ENCODE peak calls at places on chromosomes 5 and 9, in four cellular contexts. One of them, this sample, is unnamed.

GRCh38 chr9:116278326-116278725 is 124.7 kb downstream of the PAPPA start:
- DNase-seq in K562: no peak
- DNase-seq in GM12878: no peak
- DNase-seq in HL-60: no peak
- DNase-seq in this sample: no peak

GRCh38 chr5:106587-106986 is 14.6 kb downstream of the PLEKHG4B start:
- DNase-seq in K562: no peak
- DNase-seq in GM12878: no peak
- DNase-seq in HL-60: no peak
- DNase-seq in this sample: no peak

GRCh38 chr5:74810915-74811314 is 43.9 kb downstream of the NSA2 start:
- DNase-seq in K562: no peak
- DNase-seq in GM12878: no peak
- DNase-seq in HL-60: no peak
- DNase-seq in this sample: no peak

GRCh38 chr9:98707158-98708102 is 1.3 kb downstream of the GABBR2 start:
- DNase-seq in K562: peak; percentile 51
- DNase-seq in GM12878: no peak
- DNase-seq in HL-60: peak; percentile 12
- DNase-seq in this sample: peak; percentile 65

GRCh38 chr5:9691261-9691660 is 61.1 kb upstream of the TAS2R1 start:
- DNase-seq in K562: no peak
- DNase-seq in GM12878: no peak
- DNase-seq in HL-60: no peak
- DNase-seq in this sample: no peak

GRCh38 chr5:67350185-67350584 is 153.6 kb upstream of the CD180 start:
- DNase-seq in K562: no peak
- DNase-seq in GM12878: no peak
- DNase-seq in HL-60: no peak
- DNase-seq in this sample: no peak

GRCh38 chr9:36623280-36623679 is 50.6 kb downstream of the MELK start:
- DNase-seq in K562: no peak
- DNase-seq in GM12878: no peak
- DNase-seq in HL-60: no peak
- DNase-seq in this sample: no peak

GRCh38 chr5:118008779-118009178 is 979.6 kb downstream of the DTWD2 start:
- DNase-seq in K562: no peak
- DNase-seq in GM12878: no peak
- DNase-seq in HL-60: no peak
- DNase-seq in this sample: no peak

GRCh38 chr5:42800748-42801330 is 10.9 kb downstream of the SELENOP start:
- DNase-seq in K562: no peak
- DNase-seq in GM12878: no peak
- DNase-seq in HL-60: no peak
- DNase-seq in this sample: no peak

GRCh38 chr9:93011114-93011513 is 47.4 kb upstream of the SUSD3 start:
- DNase-seq in K562: no peak
- DNase-seq in GM12878: no peak
- DNase-seq in HL-60: no peak
- DNase-seq in this sample: no peak

GRCh38 chr5:2889946-2890475 is 138.5 kb upstream of the IRX2 start:
- DNase-seq in K562: no peak
- DNase-seq in GM12878: no peak
- DNase-seq in HL-60: no peak
- DNase-seq in this sample: no peak

GRCh38 chr9:136806067-136806466 is 1.7 kb upstream of the RABL6 start:
- DNase-seq in K562: no peak
- DNase-seq in GM12878: no peak
- DNase-seq in HL-60: no peak
- DNase-seq in this sample: no peak

GRCh38 chr5:97554992-97555981 is 372.2 kb upstream of the RIOK2 start:
- DNase-seq in K562: no peak
- DNase-seq in GM12878: no peak
- DNase-seq in HL-60: no peak
- DNase-seq in this sample: no peak

GRCh38 chr5:146722361-146722779 is 156.2 kb downstream of the PPP2R2B start:
- DNase-seq in K562: no peak
- DNase-seq in GM12878: no peak
- DNase-seq in HL-60: no peak
- DNase-seq in this sample: no peak

GRCh38 chr9:24132244-24132643 is 306.2 kb upstream of the ELAVL2 start:
- DNase-seq in K562: no peak
- DNase-seq in GM12878: no peak
- DNase-seq in HL-60: no peak
- DNase-seq in this sample: no peak

GRCh38 chr9:83646500-83647239 is 23.7 kb downstream of the IDNK start:
- DNase-seq in K562: no peak
- DNase-seq in GM12878: no peak
- DNase-seq in HL-60: no peak
- DNase-seq in this sample: no peak

GRCh38 chr5:151811593-151812321 is 40.0 kb downstream of the G3BP1 start:
- DNase-seq in K562: no peak
- DNase-seq in GM12878: no peak
- DNase-seq in HL-60: no peak
- DNase-seq in this sample: no peak

GRCh38 chr5:56323505-56323904 is 90.4 kb upstream of the ANKRD55 start:
- DNase-seq in K562: no peak
- DNase-seq in GM12878: no peak
- DNase-seq in HL-60: no peak
- DNase-seq in this sample: no peak

GRCh38 chr5:32961066-32961429 is 249.9 kb downstream of the NPR3 start:
- DNase-seq in K562: no peak
- DNase-seq in GM12878: no peak
- DNase-seq in HL-60: no peak
- DNase-seq in this sample: no peak

GRCh38 chr9:35859310-35859994 is 10.7 kb downstream of the OR13J1 start:
- DNase-seq in K562: peak; percentile 18
- DNase-seq in GM12878: no peak
- DNase-seq in HL-60: no peak
- DNase-seq in this sample: no peak

GRCh38 chr5:134127376-134127861 is 12.9 kb downstream of the TCF7 start:
- DNase-seq in K562: no peak
- DNase-seq in GM12878: peak; percentile 79
- DNase-seq in HL-60: no peak
- DNase-seq in this sample: no peak

GRCh38 chr5:11289733-11290132 is 528.7 kb upstream of the DAP start:
- DNase-seq in K562: no peak
- DNase-seq in GM12878: no peak
- DNase-seq in HL-60: no peak
- DNase-seq in this sample: no peak

GRCh38 chr5:150246424-150246823 is 43.1 kb downstream of the CAMK2A start:
- DNase-seq in K562: no peak
- DNase-seq in GM12878: no peak
- DNase-seq in HL-60: no peak
- DNase-seq in this sample: no peak

GRCh38 chr5:102801375-102801774 is 46.3 kb downstream of the PAM start:
- DNase-seq in K562: no peak
- DNase-seq in GM12878: no peak
- DNase-seq in HL-60: no peak
- DNase-seq in this sample: no peak

GRCh38 chr9:130352081-130352480 is 86.5 kb downstream of the HMCN2 start:
- DNase-seq in K562: no peak
- DNase-seq in GM12878: peak; percentile 12
- DNase-seq in HL-60: no peak
- DNase-seq in this sample: no peak

GRCh38 chr5:135243194-135244191 is 155.5 kb downstream of the MACROH2A1 start:
- DNase-seq in K562: no peak
- DNase-seq in GM12878: no peak
- DNase-seq in HL-60: no peak
- DNase-seq in this sample: no peak

GRCh38 chr5:141713616-141714309 is 31.7 kb upstream of the ARAP3 start:
- DNase-seq in K562: no peak
- DNase-seq in GM12878: no peak
- DNase-seq in HL-60: no peak
- DNase-seq in this sample: no peak
- TF ChIP-seq SPI1 in K562: no peak
- TF ChIP-seq SPI1 in GM12878: no peak
- TF ChIP-seq SPI1 in HL-60: no peak
- TF ChIP-seq SPI1 in this sample: no peak

DNA sequence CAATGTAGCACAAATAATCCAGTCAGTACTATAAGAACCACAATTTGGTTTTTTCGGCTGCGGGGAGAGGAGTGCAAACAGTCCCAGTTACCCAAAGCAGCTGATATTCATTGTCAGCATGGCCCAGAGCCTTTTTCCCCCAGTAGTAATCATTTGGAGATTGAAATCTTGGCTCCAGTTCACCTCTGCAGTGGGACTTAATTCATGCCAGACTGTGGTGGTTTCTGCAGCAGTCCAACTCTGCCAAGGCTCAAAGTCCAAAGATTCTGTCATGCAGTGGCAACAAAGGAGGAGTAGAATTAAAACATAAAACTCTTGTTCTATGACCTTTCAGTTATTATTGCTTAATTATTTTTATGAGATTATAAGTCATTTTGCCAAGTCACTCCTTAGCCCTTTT is 25.0 kb upstream of the TRIM36 start:
- DNase-seq in K562: no peak
- DNase-seq in GM12878: no peak
- DNase-seq in HL-60: no peak
- DNase-seq in this sample: no peak
- TF ChIP-seq POLR2AphosphoS5 in K562: no peak
- TF ChIP-seq POLR2AphosphoS5 in GM12878: no peak
- TF ChIP-seq POLR2AphosphoS5 in HL-60: no peak
- TF ChIP-seq POLR2AphosphoS5 in this sample: no peak

DNA sequence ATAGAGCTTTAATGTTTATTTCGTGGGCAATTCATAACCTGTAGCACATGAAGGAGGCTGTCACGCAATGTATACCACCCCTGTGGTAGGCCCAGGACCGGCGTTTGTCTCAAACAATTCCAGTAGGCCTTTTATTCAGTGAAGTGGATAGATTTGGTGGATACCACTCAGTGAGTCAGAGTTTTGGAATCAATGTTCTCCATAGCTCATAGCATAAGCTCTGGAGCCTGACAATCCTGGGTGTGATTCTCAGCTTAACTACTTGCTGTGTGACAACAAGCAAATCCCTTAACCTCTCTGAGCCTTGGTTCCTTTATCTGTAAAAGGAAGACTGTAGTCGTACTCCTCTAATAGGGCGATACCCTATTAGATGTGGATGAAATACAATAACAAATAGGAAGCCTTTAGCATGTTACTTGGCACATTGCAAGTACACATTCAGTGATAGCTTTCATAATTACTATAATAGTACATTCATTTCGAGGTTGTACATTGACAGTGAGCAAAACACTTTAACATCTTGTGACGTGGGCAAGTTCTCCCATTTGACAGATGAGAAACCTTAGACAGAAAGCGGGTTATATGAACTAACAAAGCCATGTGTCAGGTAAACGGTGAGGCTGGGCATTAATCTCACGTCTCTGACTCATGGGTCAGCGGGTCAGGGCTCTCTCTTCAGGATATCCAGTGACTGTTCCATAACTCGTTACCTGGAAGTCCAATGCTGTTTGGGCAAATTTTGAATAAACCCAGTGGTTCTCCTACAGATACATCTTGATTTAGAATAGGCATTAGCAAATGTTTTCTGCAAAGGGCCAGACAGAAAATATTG is 130.8 kb downstream of the C9orf152 start:
- DNase-seq in K562: no peak
- DNase-seq in GM12878: no peak
- DNase-seq in HL-60: no peak
- DNase-seq in this sample: no peak
- TF ChIP-seq SPI1 in K562: no peak
- TF ChIP-seq SPI1 in GM12878: no peak
- TF ChIP-seq SPI1 in HL-60: no peak
- TF ChIP-seq SPI1 in this sample: no peak

GRCh38 chr5:52945040-52945439 is 44.1 kb upstream of the ITGA2 start:
- DNase-seq in K562: no peak
- DNase-seq in GM12878: no peak
- DNase-seq in HL-60: no peak
- DNase-seq in this sample: no peak

GRCh38 chr5:52947851-52948250 is 41.3 kb upstream of the ITGA2 start:
- DNase-seq in K562: no peak
- DNase-seq in GM12878: no peak
- DNase-seq in HL-60: no peak
- DNase-seq in this sample: no peak

GRCh38 chr5:52943808-52944207 is 45.3 kb upstream of the ITGA2 start:
- DNase-seq in K562: no peak
- DNase-seq in GM12878: no peak
- DNase-seq in HL-60: no peak
- DNase-seq in this sample: no peak

GRCh38 chr5:52948418-52949076 is 40.6 kb upstream of the ITGA2 start:
- DNase-seq in K562: peak; percentile 22
- DNase-seq in GM12878: peak; percentile 42
- DNase-seq in HL-60: peak; percentile 3
- DNase-seq in this sample: peak; percentile 20

GRCh38 chr5:52947208-52947607 is 41.9 kb upstream of the ITGA2 start:
- DNase-seq in K562: no peak
- DNase-seq in GM12878: no peak
- DNase-seq in HL-60: no peak
- DNase-seq in this sample: no peak
- TF ChIP-seq POLR2AphosphoS5 in K562: no peak
- TF ChIP-seq POLR2AphosphoS5 in GM12878: no peak
- TF ChIP-seq POLR2AphosphoS5 in HL-60: no peak
- TF ChIP-seq POLR2AphosphoS5 in this sample: no peak

GRCh38 chr5:51960617-51961115 is 577.4 kb downstream of the ISL1 start:
- DNase-seq in K562: no peak
- DNase-seq in GM12878: no peak
- DNase-seq in HL-60: no peak
- DNase-seq in this sample: no peak
- TF ChIP-seq SPI1 in K562: no peak
- TF ChIP-seq SPI1 in GM12878: no peak
- TF ChIP-seq SPI1 in HL-60: no peak
- TF ChIP-seq SPI1 in this sample: no peak

This sample was measured in GM12891.